ENCODE peak calls at places on chromosome 18, in ten cellular contexts. B, P, R, G, C, J, E, W, U and S are unnamed samples.
A peak's percentile ranks its signal among the peaks of the same experiment; 100 is the strongest.

GRCh38 chr18:40531061-40531460 is 1424.0 kb upstream of the PIK3C3 start:
- DNase-seq in B (peak; percentile 38), P (peak; percentile 5), R (no peak), G (no peak), C (no peak), J (no peak), E (no peak), W (no peak), U (no peak), S (no peak)

GRCh38 chr18:6271585-6271984 is 143.1 kb downstream of the L3MBTL4 start:
- DNase-seq in B (no peak), P (no peak), R (no peak), G (no peak), C (no peak), J (no peak), E (no peak), W (no peak), U (no peak), S (no peak)

GRCh38 chr18:72056171-72056570 is 488.0 kb downstream of the CBLN2 start:
- DNase-seq in B (no peak), P (no peak), R (no peak), G (no peak), C (no peak), J (no peak), E (no peak), W (no peak), U (peak; percentile 20), S (no peak)

GRCh38 chr18:79604205-79604912 is 75.2 kb upstream of the CTDP1 start:
- DNase-seq in B (no peak), P (no peak), R (no peak), G (no peak), C (no peak), J (no peak), E (no peak), W (no peak), U (no peak), S (no peak)

GRCh38 chr18:58416014-58416703 is 212.7 kb downstream of the ALPK2 start:
- DNase-seq in B (no peak), P (no peak), R (no peak), G (no peak), C (no peak), J (no peak), E (no peak), W (no peak), U (no peak), S (no peak)

GRCh38 chr18:78764544-78764943 is 215.1 kb upstream of the SALL3 start:
- DNase-seq in B (no peak), P (no peak), R (no peak), G (no peak), C (no peak), J (no peak), E (no peak), W (no peak), U (no peak), S (no peak)

GRCh38 chr18:24421831-24422230 is 4.6 kb upstream of the IMPACT start:
- DNase-seq in B (no peak), P (no peak), R (no peak), G (no peak), C (no peak), J (peak; percentile 9), E (no peak), W (no peak), U (no peak), S (no peak)

GRCh38 chr18:9104244-9104901 is 1.9 kb downstream of the NDUFV2 start:
- DNase-seq in B (no peak), P (no peak), R (no peak), G (no peak), C (no peak), J (no peak), E (no peak), W (no peak), U (peak; percentile 29), S (no peak)

GRCh38 chr18:30271716-30272115 is 770.8 kb downstream of the DSC3 start:
- DNase-seq in B (no peak), P (no peak), R (no peak), G (no peak), C (no peak), J (no peak), E (no peak), W (no peak), U (no peak), S (no peak)

GRCh38 chr18:9838144-9838877 is 47.5 kb upstream of the TXNDC2 start:
- DNase-seq in B (no peak), P (peak; percentile 60), R (no peak), G (no peak), C (no peak), J (peak; percentile 53), E (no peak), W (peak; percentile 29), U (no peak), S (peak; percentile 39)

GRCh38 chr18:13313006-13313661 is 94.6 kb downstream of the LDLRAD4 start:
- DNase-seq in B (no peak), P (no peak), R (no peak), G (no peak), C (peak; percentile 58), J (no peak), E (peak; percentile 16), W (no peak), U (no peak), S (no peak)

GRCh38 chr18:79945118-79946042 is 6.1 kb downstream of the SLC66A2 start:
- DNase-seq in B (no peak), P (no peak), R (no peak), G (no peak), C (peak; percentile 20), J (no peak), E (no peak), W (no peak), U (no peak), S (no peak)

DNA sequence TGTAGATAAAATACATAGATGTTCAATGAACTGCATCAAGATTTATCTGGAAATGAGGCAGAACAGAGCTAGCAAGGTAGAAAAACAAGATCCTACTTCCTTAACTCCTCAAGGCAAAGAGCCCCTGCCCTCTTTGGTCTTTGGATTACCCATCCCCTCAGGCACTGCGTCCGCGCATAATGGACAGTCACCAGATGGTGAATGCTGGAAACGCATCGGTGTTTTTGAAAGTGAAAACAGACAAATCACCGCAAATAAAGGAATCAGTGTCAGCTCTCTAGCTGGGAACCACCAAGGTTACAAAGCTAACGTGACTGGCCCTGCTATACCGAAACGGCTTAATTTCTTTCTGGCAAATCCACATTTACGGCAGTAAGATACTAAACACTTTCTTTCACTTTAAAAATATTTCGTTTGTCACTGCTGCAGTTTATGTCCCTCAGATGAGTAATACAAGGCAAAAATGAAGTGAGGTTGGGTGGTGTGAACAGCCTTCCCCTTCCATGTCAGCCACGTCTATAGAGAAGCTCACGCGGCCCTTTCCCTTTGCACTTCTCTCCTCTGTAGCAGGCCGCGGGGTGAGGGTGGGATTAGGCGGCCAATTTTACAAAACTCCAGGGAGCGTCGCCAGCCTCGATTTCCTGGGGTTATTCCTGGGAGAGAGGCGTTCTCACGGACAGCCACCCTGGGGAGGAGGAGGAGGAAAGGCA is 620 bp upstream of the GALR1 start:
- DNase-seq in B (no peak), P (no peak), R (no peak), G (no peak), C (no peak), J (no peak), E (no peak), W (no peak), U (no peak), S (no peak)
- TF ChIP-seq CTCF in B (no peak), P (no peak), R (no peak), G (no peak), C (no peak), J (no peak), E (no peak), W (no peak), U (no peak), S (no peak)

GRCh38 chr18:61893971-61894750 is 1.4 kb upstream of the RNF152 start:
- DNase-seq in B (peak; percentile 64), P (peak; percentile 73), R (no peak), G (peak; percentile 97), C (peak; percentile 89), J (peak; percentile 91), E (peak; percentile 57), W (peak; percentile 85), U (peak; percentile 85), S (no peak)

GRCh38 chr18:61894751-61895524 is 2.1 kb upstream of the RNF152 start:
- DNase-seq in B (no peak), P (no peak), R (no peak), G (no peak), C (no peak), J (no peak), E (no peak), W (no peak), U (no peak), S (no peak)

GRCh38 chr18:61892683-61893303 is at the start of gene RNF152:
- DNase-seq in B (peak; percentile 25), P (peak; percentile 26), R (no peak), G (peak; percentile 75), C (peak; percentile 40), J (peak; percentile 61), E (no peak), W (peak; percentile 73), U (no peak), S (no peak)

GRCh38 chr18:61891874-61892273 is 933 bp downstream of the RNF152 start:
- DNase-seq in B (no peak), P (no peak), R (no peak), G (peak; percentile 27), C (no peak), J (peak; percentile 11), E (no peak), W (no peak), U (no peak), S (no peak)

DNA sequence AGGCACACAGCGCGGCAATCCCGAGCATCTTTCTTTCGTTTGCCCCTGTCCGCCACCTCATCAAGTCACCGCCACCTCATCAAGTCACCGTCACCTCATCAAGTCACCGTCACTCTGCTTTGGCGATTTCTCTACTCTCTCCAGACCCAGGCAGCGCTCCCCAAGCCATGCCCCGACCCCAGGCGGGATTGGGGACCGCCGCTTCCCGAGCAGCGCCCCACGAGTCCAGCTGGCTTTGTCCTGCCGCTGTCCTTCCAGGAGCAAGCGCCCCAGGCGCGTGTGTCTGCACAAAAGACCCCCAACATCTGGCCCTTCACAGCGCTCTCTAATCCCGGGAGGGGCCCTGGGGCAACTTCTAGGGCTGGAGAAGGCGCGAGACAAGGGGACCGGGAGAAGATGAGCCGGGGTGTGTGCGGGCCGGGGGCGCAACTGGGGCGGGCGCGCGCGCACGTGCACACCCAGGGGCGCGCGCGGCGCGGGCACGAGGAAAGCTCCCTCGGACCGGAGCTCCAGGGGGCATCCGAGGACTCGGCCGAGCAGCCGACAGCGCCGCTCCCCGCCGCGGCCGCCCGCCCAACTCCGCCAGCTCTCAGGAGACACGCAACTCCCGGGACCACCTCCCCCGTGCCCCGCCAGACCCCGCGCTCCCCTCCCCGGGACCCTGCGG is 630 bp upstream of the RNF152 start:
- DNase-seq in B (peak; percentile 61), P (peak; percentile 48), R (no peak), G (peak; percentile 94), C (peak; percentile 52), J (peak; percentile 85), E (no peak), W (peak; percentile 77), U (peak; percentile 44), S (no peak)
- TF ChIP-seq CTCF in B (peak; percentile 33), P (no peak), R (peak; percentile 44), G (peak; percentile 16), C (no peak), J (peak; percentile 20), E (no peak), W (no peak), U (no peak), S (no peak)

GRCh38 chr18:22914633-22915032 is 18.5 kb upstream of the RBBP8 start:
- DNase-seq in B (no peak), P (no peak), R (no peak), G (no peak), C (no peak), J (no peak), E (no peak), W (no peak), U (no peak), S (peak; percentile 68)
- TF ChIP-seq CTCF in B (no peak), P (no peak), R (no peak), G (no peak), C (no peak), J (no peak), E (no peak), W (no peak), U (no peak), S (no peak)

GRCh38 chr18:45416168-45416567 is 199.1 kb upstream of the SLC14A2 start:
- DNase-seq in B (no peak), P (peak; percentile 2), R (no peak), G (peak; percentile 57), C (no peak), J (peak; percentile 84), E (no peak), W (peak; percentile 30), U (no peak), S (no peak)
- TF ChIP-seq CTCF in B (no peak), P (no peak), R (no peak), G (no peak), C (no peak), J (no peak), E (no peak), W (no peak), U (no peak), S (no peak)